ENCODE peak calls at places on chromosomes 5 and 9, in six cellular contexts. G, B, X, T, U and Y are unnamed samples.

GRCh38 chr9:122051401-122052346 is 41.4 kb downstream of the TTLL11 start:
- DNase-seq in U (no peak), X (no peak), G (no peak), T (peak), B (peak), Y (no peak)

GRCh38 chr5:169121631-169122420 is 179.1 kb downstream of the SLIT3 start:
- DNase-seq in T (no peak), G (no peak), B (peak), U (no peak), X (no peak), Y (no peak)

GRCh38 chr5:177476531-177477233 is 3.2 kb upstream of the DBN1 start:
- DNase-seq in B (peak), G (no peak), X (no peak), T (peak), U (no peak), Y (no peak)

GRCh38 chr9:125189011-125189360 is 617 bp downstream of the PPP6C start:
- DNase-seq in T (no peak), G (no peak), U (no peak), B (no peak), X (peak), Y (peak)

GRCh38 chr5:6804766-6805165 is 91.5 kb downstream of the TENT4A start:
- DNase-seq in B (no peak), X (no peak), T (no peak), U (no peak), G (no peak), Y (no peak)

GRCh38 chr5:140821375-140822280 is at the start of gene PCDHA5:
- DNase-seq in T (no peak), X (peak), G (no peak), B (peak), U (no peak), Y (no peak)

GRCh38 chr9:128607642-128608350 is 48.9 kb downstream of the DYNC2I2 start:
- DNase-seq in T (peak), U (no peak), X (no peak), B (no peak), G (no peak), Y (peak)

GRCh38 chr5:68290260-68290674 is 74.7 kb downstream of the PIK3R1 start:
- DNase-seq in U (no peak), T (peak), X (no peak), G (no peak), B (peak), Y (no peak)

GRCh38 chr5:154593091-154593490 is 115.1 kb upstream of the HAND1 start:
- DNase-seq in B (peak), G (no peak), X (no peak), T (peak), U (no peak), Y (no peak)

GRCh38 chr5:38994329-38994927 is 79.8 kb downstream of the RICTOR start:
- DNase-seq in X (no peak), G (no peak), U (no peak), T (peak), B (peak), Y (peak)
- TF ChIP-seq CTCF in X (no peak), G (peak), U (peak), T (peak), B (peak), Y (peak)

GRCh38 chr9:14341437-14342133 is 27.6 kb upstream of the NFIB start:
- DNase-seq in B (no peak), U (no peak), T (no peak), G (no peak), X (no peak), Y (no peak)

GRCh38 chr9:14340994-14341393 is 27.1 kb upstream of the NFIB start:
- DNase-seq in X (no peak), G (no peak), B (no peak), T (no peak), U (no peak), Y (no peak)

GRCh38 chr9:14343948-14344547 is 30.1 kb upstream of the NFIB start:
- DNase-seq in U (no peak), B (no peak), T (no peak), G (no peak), X (no peak), Y (no peak)

GRCh38 chr9:14343236-14343947 is 29.5 kb upstream of the NFIB start:
- DNase-seq in U (no peak), B (no peak), X (no peak), G (no peak), T (no peak), Y (no peak)

GRCh38 chr9:14342746-14343145 is 28.8 kb upstream of the NFIB start:
- DNase-seq in U (no peak), G (no peak), B (no peak), T (no peak), X (no peak), Y (no peak)
- H3K27ac ChIP-seq in U (no peak), G (no peak), B (no peak), T (no peak), X (no peak), Y (no peak)

GRCh38 chr9:14438232-14438966 is 124.5 kb upstream of the NFIB start:
- DNase-seq in B (no peak), U (no peak), G (no peak), T (no peak), X (no peak), Y (no peak)

GRCh38 chr9:14445946-14446345 is 132.0 kb upstream of the NFIB start:
- DNase-seq in B (no peak), X (no peak), G (no peak), U (no peak), T (no peak), Y (no peak)

GRCh38 chr9:14440062-14440461 is 126.1 kb upstream of the NFIB start:
- DNase-seq in X (no peak), U (no peak), G (no peak), T (no peak), B (no peak), Y (no peak)

GRCh38 chr9:14439555-14439954 is 125.6 kb upstream of the NFIB start:
- DNase-seq in U (no peak), G (no peak), T (no peak), B (no peak), X (no peak), Y (no peak)

DNA sequence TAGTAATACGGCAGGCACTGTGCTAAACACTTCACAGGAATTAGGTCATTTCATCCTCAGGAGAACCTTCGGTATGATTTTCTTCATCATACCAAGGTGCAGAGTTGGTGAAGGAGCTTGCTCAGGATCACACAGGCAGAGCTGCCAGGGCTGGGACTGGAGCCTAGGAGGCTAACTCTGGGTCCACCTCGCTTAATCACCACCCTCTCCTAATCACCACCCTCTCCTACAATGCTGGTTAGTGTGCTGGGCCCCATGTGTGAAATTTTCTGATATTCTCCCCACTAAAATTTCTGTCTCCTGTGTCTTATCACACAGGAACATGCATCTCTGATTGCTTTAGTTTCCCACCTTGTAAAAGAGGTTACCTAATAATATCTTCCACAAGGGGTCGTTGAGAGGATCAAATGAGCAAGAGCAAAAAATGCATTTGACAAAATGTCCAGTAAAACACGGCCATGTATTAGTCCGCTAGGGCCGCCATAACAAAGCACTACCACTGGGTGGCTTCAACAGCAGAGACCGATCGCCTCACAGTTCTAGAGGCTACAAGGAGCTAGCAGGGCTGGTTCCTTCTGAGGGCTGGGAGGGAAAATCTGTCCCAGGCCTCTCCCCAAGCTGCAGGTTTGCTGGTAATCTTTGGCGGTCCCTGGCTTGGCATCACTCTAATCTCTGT is 128.2 kb upstream of the NFIB start:
- DNase-seq in T (no peak), U (no peak), X (peak), B (no peak), G (no peak), Y (no peak)
- TF ChIP-seq CTCF in T (peak), U (no peak), X (peak), B (peak), G (no peak), Y (peak)

GRCh38 chr5:39453606-39454005 is 28.8 kb upstream of the DAB2 start:
- DNase-seq in B (no peak), U (no peak), G (no peak), T (no peak), X (no peak), Y (no peak)
- H3K27ac ChIP-seq in B (no peak), U (no peak), G (no peak), T (no peak), X (no peak), Y (no peak)

GRCh38 chr5:83003791-83004190 is 73.4 kb downstream of the TMEM167A start:
- DNase-seq in U (no peak), G (no peak), T (no peak), X (no peak), B (no peak), Y (no peak)
- TF ChIP-seq CTCF in U (no peak), G (no peak), T (no peak), X (no peak), B (no peak), Y (no peak)

GRCh38 chr5:121969660-121970295 is 8.0 kb downstream of the SRFBP1 start:
- DNase-seq in T (peak), G (no peak), B (no peak), U (no peak), X (no peak), Y (no peak)
- H3K27ac ChIP-seq in T (peak), G (peak), B (peak), U (no peak), X (no peak), Y (no peak)

DNA sequence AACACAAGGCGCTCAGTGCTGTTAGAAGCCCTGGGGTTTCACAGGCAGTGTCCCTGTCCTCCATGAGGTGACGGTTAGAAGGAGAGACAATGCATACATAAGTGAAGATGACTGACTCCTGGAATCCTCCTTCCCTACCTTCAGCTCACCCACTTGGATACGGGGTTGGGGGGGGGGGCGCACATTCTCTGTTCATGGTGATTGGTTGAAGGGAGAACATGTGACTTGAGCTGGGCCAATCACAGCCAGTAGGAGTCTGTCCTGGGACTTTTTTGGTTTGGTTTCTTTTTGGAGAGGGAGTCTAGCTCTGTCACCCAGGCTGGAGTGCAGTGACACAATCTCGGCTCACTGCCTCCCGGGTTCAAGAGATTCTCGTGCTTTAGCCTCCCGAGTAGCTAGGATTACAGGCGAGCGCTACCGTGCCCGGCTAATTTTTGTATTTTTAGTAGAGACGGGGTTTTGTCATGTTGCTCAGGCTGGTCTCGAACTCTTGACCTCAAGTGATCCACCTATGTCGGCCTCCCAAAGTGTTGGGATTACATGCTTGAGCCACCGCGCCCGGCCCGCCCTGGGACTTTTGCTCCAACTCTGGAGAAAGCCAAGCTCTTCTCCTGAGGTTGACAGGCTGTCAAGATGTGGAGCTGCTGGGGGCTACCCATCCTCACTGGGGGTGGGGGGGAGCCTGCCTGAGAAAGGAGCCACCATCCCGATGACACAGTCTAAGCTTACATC is 30.8 kb downstream of the SH3PXD2B start:
- DNase-seq in X (no peak), T (no peak), U (no peak), B (no peak), G (no peak), Y (peak)
- TF ChIP-seq CTCF in X (no peak), T (no peak), U (no peak), B (no peak), G (no peak), Y (no peak)

GRCh38 chr9:88191451-88191850 is 53.2 kb upstream of the SPATA31C2 start:
- DNase-seq in T (no peak), B (no peak), X (no peak), G (no peak), U (no peak), Y (no peak)

GRCh38 chr9:88197781-88198345 is 59.6 kb upstream of the SPATA31C2 start:
- DNase-seq in B (peak), X (no peak), U (no peak), T (peak), G (no peak), Y (peak)

GRCh38 chr9:88196456-88196855 is 58.2 kb upstream of the SPATA31C2 start:
- DNase-seq in X (no peak), G (no peak), T (no peak), U (no peak), B (no peak), Y (no peak)

GRCh38 chr9:88197016-88197415 is 58.7 kb upstream of the SPATA31C2 start:
- DNase-seq in G (no peak), T (peak), B (peak), X (no peak), U (no peak), Y (peak)

DNA sequence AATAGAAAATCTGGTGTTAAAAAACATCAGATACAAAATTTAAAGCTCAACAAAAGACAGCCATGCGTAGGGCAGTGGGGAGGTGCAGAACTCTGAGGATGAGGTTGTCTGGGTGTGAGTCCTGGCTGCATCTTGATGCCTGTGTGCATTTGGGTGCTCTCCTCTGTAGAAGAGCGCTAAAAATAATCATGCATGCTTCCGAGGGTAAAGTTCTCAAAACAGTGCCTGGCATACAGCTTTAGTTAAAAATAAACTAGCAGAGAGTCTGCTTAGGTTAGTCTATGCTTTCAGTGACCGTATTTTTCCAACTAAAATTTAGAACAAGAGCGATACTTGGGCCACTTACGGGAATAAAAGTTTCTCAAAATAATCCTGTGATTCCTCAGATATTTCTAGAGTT is 55.5 kb upstream of the SPATA31C2 start:
- DNase-seq in G (no peak), X (no peak), B (no peak), U (no peak), T (no peak), Y (no peak)
- H3K27ac ChIP-seq in G (no peak), X (no peak), B (no peak), U (no peak), T (no peak), Y (no peak)

GRCh38 chr9:36597412-36598178 is 24.9 kb downstream of the MELK start:
- DNase-seq in X (peak), G (no peak), U (no peak), T (peak), B (peak), Y (peak)
- TF ChIP-seq CTCF in X (peak), G (peak), U (no peak), T (peak), B (peak), Y (peak)